ENCODE peak calls at places on chromosomes 16 and 17, in nine cellular contexts. J is iris pigment epithelial cell; Z is neural progenitor cell; P is cardiac fibroblast; E is GM13977; B is breast epithelium; N is CD8-positive, alpha-beta memory T cell; M is NCI-H2081; X is aorta. G is an unnamed sample.

GRCh38 chr17:41486809-41487530 is 2.7 kb downstream of the KRT36 start:
- DNase-seq in J (no peak), Z (peak), P (no peak), E (peak), B (no peak), N (no peak), M (no peak), X (no peak), G (peak)

GRCh38 chr16:55949518-55949917 is 74.3 kb upstream of the CES5A start:
- DNase-seq in J (peak), Z (no peak), P (no peak), E (no peak), B (no peak), N (no peak), M (no peak), X (no peak), G (no peak)

GRCh38 chr17:80116276-80116922 is 15.0 kb downstream of the GAA start:
- DNase-seq in J (peak), Z (no peak), P (no peak), E (no peak), B (no peak), N (no peak), M (no peak), X (no peak), G (peak)

GRCh38 chr17:9074106-9074505 is 52.8 kb downstream of the NTN1 start:
- DNase-seq in J (no peak), Z (no peak), P (no peak), E (no peak), B (no peak), N (no peak), M (no peak), X (peak), G (no peak)

GRCh38 chr16:48204825-48205151 is 39.3 kb upstream of the LONP2 start:
- DNase-seq in J (no peak), Z (no peak), P (no peak), E (no peak), B (no peak), N (no peak), M (no peak), X (no peak), G (no peak)

GRCh38 chr16:73016488-73016830 is 31.5 kb downstream of the ZFHX3 start:
- DNase-seq in J (no peak), Z (no peak), P (no peak), E (peak), B (no peak), N (no peak), M (no peak), X (no peak), G (peak)

GRCh38 chr17:27973258-27974044 is 69.0 kb upstream of the NLK start:
- DNase-seq in J (no peak), Z (no peak), P (no peak), E (no peak), B (no peak), N (no peak), M (no peak), X (no peak), G (no peak)

GRCh38 chr16:47431960-47432359 is 28.9 kb downstream of the ITFG1 start:
- DNase-seq in J (no peak), Z (no peak), P (no peak), E (no peak), B (no peak), N (no peak), M (peak), X (no peak), G (no peak)

GRCh38 chr16:52283018-52283417 is 263.9 kb downstream of the TOX3 start:
- DNase-seq in J (peak), Z (no peak), P (peak), E (no peak), B (no peak), N (no peak), M (no peak), X (no peak), G (peak)

GRCh38 chr17:41678907-41679739 is 9.6 kb upstream of the EIF1 start:
- DNase-seq in J (peak), Z (no peak), P (peak), E (peak), B (no peak), N (peak), M (no peak), X (no peak), G (peak)

GRCh38 chr16:72990571-72990970 is 57.4 kb downstream of the ZFHX3 start:
- DNase-seq in J (no peak), Z (no peak), P (no peak), E (no peak), B (no peak), N (no peak), M (no peak), X (no peak), G (no peak)

GRCh38 chr16:27795992-27796614 is 246.2 kb downstream of the KATNIP start:
- DNase-seq in J (peak), Z (peak), P (peak), E (no peak), B (no peak), N (no peak), M (no peak), X (no peak), G (peak)

GRCh38 chr17:78034429-78035091 is 76.1 kb downstream of the TNRC6C start:
- DNase-seq in J (peak), Z (no peak), P (peak), E (no peak), B (no peak), N (no peak), M (no peak), X (no peak), G (peak)

GRCh38 chr17:30236807-30237206 is 1.3 kb upstream of the SLC6A4 start:
- DNase-seq in J (peak), Z (peak), P (peak), E (peak), B (no peak), N (no peak), M (no peak), X (peak), G (peak)

GRCh38 chr16:81740163-81740562 is 38.9 kb upstream of the PLCG2 start:
- DNase-seq in J (no peak), Z (no peak), P (no peak), E (peak), B (no peak), N (no peak), M (no peak), X (no peak), G (no peak)

GRCh38 chr17:61248399-61248798 is 151.2 kb upstream of the TBX2 start:
- DNase-seq in J (peak), Z (no peak), P (no peak), E (no peak), B (no peak), N (no peak), M (no peak), X (no peak), G (peak)

GRCh38 chr16:55239723-55240122 is 84.3 kb upstream of the IRX6 start:
- DNase-seq in J (no peak), Z (no peak), P (no peak), E (no peak), B (no peak), N (no peak), M (no peak), X (no peak), G (no peak)

GRCh38 chr17:49471769-49472168 is 23.3 kb upstream of the NGFR start:
- DNase-seq in J (no peak), Z (no peak), P (no peak), E (no peak), B (no peak), N (no peak), M (no peak), X (no peak), G (no peak)

G was measured in dermis blood vessel endothelial cell.